ENCODE peak calls at places on chromosomes 5 and 9, in seven cellular contexts. One of them, this sample, is unnamed.
A peak's percentile ranks its signal among the peaks of the same experiment; 100 is the strongest.

GRCh38 chr5:132759114-132760042 is 12.2 kb downstream of the CCNI2 start:
- DNase-seq in cardiac muscle cell: no peak
- DNase-seq in K562: no peak
- DNase-seq in SK-N-SH: no peak
- DNase-seq in fibroblast of lung: no peak
- DNase-seq in left ventricle myocardium inferior: no peak
- DNase-seq in prostate gland: peak; percentile 38
- DNase-seq in this sample: peak; percentile 42

GRCh38 chr9:117184173-117184572 is 230.7 kb downstream of the ASTN2 start:
- DNase-seq in cardiac muscle cell: no peak
- DNase-seq in K562: no peak
- DNase-seq in SK-N-SH: peak; percentile 71
- DNase-seq in fibroblast of lung: no peak
- DNase-seq in left ventricle myocardium inferior: no peak
- DNase-seq in prostate gland: no peak
- DNase-seq in this sample: no peak

GRCh38 chr5:6419340-6419852 is 29.3 kb upstream of the UBE2QL1 start:
- DNase-seq in cardiac muscle cell: no peak
- DNase-seq in K562: no peak
- DNase-seq in SK-N-SH: no peak
- DNase-seq in fibroblast of lung: no peak
- DNase-seq in left ventricle myocardium inferior: no peak
- DNase-seq in prostate gland: no peak
- DNase-seq in this sample: no peak

GRCh38 chr9:132409828-132410528 is at the start of gene CFAP77:
- DNase-seq in cardiac muscle cell: peak; percentile 73
- DNase-seq in K562: peak; percentile 44
- DNase-seq in SK-N-SH: peak; percentile 88
- DNase-seq in fibroblast of lung: peak; percentile 55
- DNase-seq in left ventricle myocardium inferior: peak; percentile 55
- DNase-seq in prostate gland: no peak
- DNase-seq in this sample: peak; percentile 48

GRCh38 chr5:64767959-64768357 is 533 bp downstream of the SREK1IP1 start:
- DNase-seq in cardiac muscle cell: no peak
- DNase-seq in K562: peak; percentile 14
- DNase-seq in SK-N-SH: no peak
- DNase-seq in fibroblast of lung: peak; percentile 59
- DNase-seq in left ventricle myocardium inferior: no peak
- DNase-seq in prostate gland: peak; percentile 10
- DNase-seq in this sample: no peak

GRCh38 chr9:121567142-121568100 is 67.8 kb upstream of the GGTA1 start:
- DNase-seq in cardiac muscle cell: peak; percentile 17
- DNase-seq in K562: no peak
- DNase-seq in SK-N-SH: peak; percentile 85
- DNase-seq in fibroblast of lung: no peak
- DNase-seq in left ventricle myocardium inferior: peak; percentile 25
- DNase-seq in prostate gland: no peak
- DNase-seq in this sample: no peak

GRCh38 chr5:68562308-68562707 is 346.8 kb downstream of the PIK3R1 start:
- DNase-seq in cardiac muscle cell: peak; percentile 98
- DNase-seq in K562: no peak
- DNase-seq in SK-N-SH: peak; percentile 26
- DNase-seq in fibroblast of lung: peak; percentile 81
- DNase-seq in left ventricle myocardium inferior: no peak
- DNase-seq in prostate gland: no peak
- DNase-seq in this sample: no peak

GRCh38 chr5:123035950-123036390 is 555 bp downstream of the PPIC start:
- DNase-seq in cardiac muscle cell: peak; percentile 63
- DNase-seq in K562: peak; percentile 25
- DNase-seq in SK-N-SH: peak; percentile 79
- DNase-seq in fibroblast of lung: peak; percentile 46
- DNase-seq in left ventricle myocardium inferior: peak; percentile 53
- DNase-seq in prostate gland: peak; percentile 44
- DNase-seq in this sample: peak; percentile 78

GRCh38 chr5:73301208-73302088 is 128.5 kb downstream of the TMEM174 start:
- DNase-seq in cardiac muscle cell: no peak
- DNase-seq in K562: no peak
- DNase-seq in SK-N-SH: no peak
- DNase-seq in fibroblast of lung: no peak
- DNase-seq in left ventricle myocardium inferior: no peak
- DNase-seq in prostate gland: no peak
- DNase-seq in this sample: no peak

GRCh38 chr9:80699551-80699998 is 989.8 kb downstream of the TLE1 start:
- DNase-seq in cardiac muscle cell: peak; percentile 81
- DNase-seq in K562: no peak
- DNase-seq in SK-N-SH: no peak
- DNase-seq in fibroblast of lung: peak; percentile 60
- DNase-seq in left ventricle myocardium inferior: no peak
- DNase-seq in prostate gland: no peak
- DNase-seq in this sample: peak; percentile 50

GRCh38 chr5:55427157-55427556 is 107.6 kb downstream of the PLPP1 start:
- DNase-seq in cardiac muscle cell: peak; percentile 67
- DNase-seq in K562: no peak
- DNase-seq in SK-N-SH: peak; percentile 22
- DNase-seq in fibroblast of lung: peak; percentile 89
- DNase-seq in left ventricle myocardium inferior: no peak
- DNase-seq in prostate gland: no peak
- DNase-seq in this sample: peak; percentile 65

GRCh38 chr5:139851558-139851957 is 56.0 kb downstream of the PSD2 start:
- DNase-seq in cardiac muscle cell: no peak
- DNase-seq in K562: no peak
- DNase-seq in SK-N-SH: no peak
- DNase-seq in fibroblast of lung: no peak
- DNase-seq in left ventricle myocardium inferior: no peak
- DNase-seq in prostate gland: no peak
- DNase-seq in this sample: no peak

GRCh38 chr5:54098267-54098666 is 212.1 kb downstream of the ARL15 start:
- DNase-seq in cardiac muscle cell: no peak
- DNase-seq in K562: no peak
- DNase-seq in SK-N-SH: no peak
- DNase-seq in fibroblast of lung: no peak
- DNase-seq in left ventricle myocardium inferior: no peak
- DNase-seq in prostate gland: no peak
- DNase-seq in this sample: no peak

GRCh38 chr5:96816991-96817390 is 9.2 kb upstream of the ERAP1 start:
- DNase-seq in cardiac muscle cell: no peak
- DNase-seq in K562: no peak
- DNase-seq in SK-N-SH: no peak
- DNase-seq in fibroblast of lung: no peak
- DNase-seq in left ventricle myocardium inferior: no peak
- DNase-seq in prostate gland: no peak
- DNase-seq in this sample: no peak

GRCh38 chr5:146440870-146441495 is 6.2 kb upstream of the TCERG1 start:
- DNase-seq in cardiac muscle cell: no peak
- DNase-seq in K562: no peak
- DNase-seq in SK-N-SH: no peak
- DNase-seq in fibroblast of lung: no peak
- DNase-seq in left ventricle myocardium inferior: no peak
- DNase-seq in prostate gland: no peak
- DNase-seq in this sample: no peak

GRCh38 chr5:67431191-67431590 is 234.6 kb upstream of the CD180 start:
- DNase-seq in cardiac muscle cell: no peak
- DNase-seq in K562: no peak
- DNase-seq in SK-N-SH: no peak
- DNase-seq in fibroblast of lung: peak; percentile 21
- DNase-seq in left ventricle myocardium inferior: no peak
- DNase-seq in prostate gland: no peak
- DNase-seq in this sample: no peak

GRCh38 chr5:43165323-43165722 is 26.7 kb upstream of the NIM1K start:
- DNase-seq in cardiac muscle cell: no peak
- DNase-seq in K562: no peak
- DNase-seq in SK-N-SH: no peak
- DNase-seq in fibroblast of lung: no peak
- DNase-seq in left ventricle myocardium inferior: no peak
- DNase-seq in prostate gland: no peak
- DNase-seq in this sample: no peak

GRCh38 chr5:149356391-149356790 is 1.5 kb upstream of the PCYOX1L start:
- DNase-seq in cardiac muscle cell: no peak
- DNase-seq in K562: no peak
- DNase-seq in SK-N-SH: no peak
- DNase-seq in fibroblast of lung: no peak
- DNase-seq in left ventricle myocardium inferior: no peak
- DNase-seq in prostate gland: no peak
- DNase-seq in this sample: no peak

GRCh38 chr9:129483467-129484324 is 137.2 kb downstream of the C9orf50 start:
- DNase-seq in cardiac muscle cell: peak; percentile 96
- DNase-seq in K562: no peak
- DNase-seq in SK-N-SH: no peak
- DNase-seq in fibroblast of lung: peak; percentile 94
- DNase-seq in left ventricle myocardium inferior: peak; percentile 90
- DNase-seq in prostate gland: peak; percentile 93
- DNase-seq in this sample: peak; percentile 61

GRCh38 chr5:99033014-99033931 is 104.5 kb upstream of the CHD1 start:
- DNase-seq in cardiac muscle cell: no peak
- DNase-seq in K562: no peak
- DNase-seq in SK-N-SH: no peak
- DNase-seq in fibroblast of lung: peak; percentile 36
- DNase-seq in left ventricle myocardium inferior: no peak
- DNase-seq in prostate gland: no peak
- DNase-seq in this sample: no peak

GRCh38 chr9:128910906-128911305 is 9.9 kb upstream of the PHYHD1 start:
- DNase-seq in cardiac muscle cell: no peak
- DNase-seq in K562: no peak
- DNase-seq in SK-N-SH: no peak
- DNase-seq in fibroblast of lung: no peak
- DNase-seq in left ventricle myocardium inferior: no peak
- DNase-seq in prostate gland: no peak
- DNase-seq in this sample: peak; percentile 42

GRCh38 chr5:40572947-40573346 is 106.8 kb upstream of the PTGER4 start:
- DNase-seq in cardiac muscle cell: peak; percentile 73
- DNase-seq in K562: no peak
- DNase-seq in SK-N-SH: no peak
- DNase-seq in fibroblast of lung: peak; percentile 94
- DNase-seq in left ventricle myocardium inferior: no peak
- DNase-seq in prostate gland: no peak
- DNase-seq in this sample: no peak

GRCh38 chr5:173327084-173327947 is 898 bp downstream of the STC2 start:
- DNase-seq in cardiac muscle cell: peak; percentile 76
- DNase-seq in K562: peak; percentile 39
- DNase-seq in SK-N-SH: peak; percentile 63
- DNase-seq in fibroblast of lung: peak; percentile 70
- DNase-seq in left ventricle myocardium inferior: no peak
- DNase-seq in prostate gland: no peak
- DNase-seq in this sample: peak; percentile 76

DNA sequence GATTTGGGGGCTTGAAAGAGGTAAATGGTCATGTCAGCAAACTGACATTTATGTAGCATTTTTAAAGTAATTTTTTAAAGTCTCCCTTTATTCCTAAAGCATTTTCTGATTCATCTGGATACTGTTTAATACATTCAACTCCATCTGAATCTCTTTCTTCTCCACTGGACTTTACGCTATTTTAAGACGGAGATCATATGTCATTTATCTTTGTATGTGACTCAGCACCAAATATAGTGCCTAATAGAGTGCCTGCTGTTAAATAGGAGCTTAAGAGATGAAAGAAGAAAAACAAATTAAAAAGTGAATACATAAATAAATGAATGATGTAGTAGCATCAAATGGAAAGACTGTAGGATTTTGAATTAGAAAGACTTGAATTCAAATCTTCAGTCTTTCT is 548.8 kb upstream of the SMC2 start:
- DNase-seq in cardiac muscle cell: no peak
- DNase-seq in K562: no peak
- DNase-seq in SK-N-SH: no peak
- DNase-seq in fibroblast of lung: no peak
- DNase-seq in left ventricle myocardium inferior: no peak
- DNase-seq in prostate gland: no peak
- DNase-seq in this sample: no peak
- H3K9me3 ChIP-seq in cardiac muscle cell: no peaks in the 10 kb centered on the region
- H3K9me3 ChIP-seq in K562: no peaks in the 10 kb centered on the region
- H3K9me3 ChIP-seq in SK-N-SH: no peaks in the 10 kb centered on the region
- H3K9me3 ChIP-seq in fibroblast of lung: no peaks in the 10 kb centered on the region
- H3K9me3 ChIP-seq in left ventricle myocardium inferior: no peaks in the 10 kb centered on the region
- H3K9me3 ChIP-seq in prostate gland: no peaks in the 10 kb centered on the region
- H3K9me3 ChIP-seq in this sample: no peaks in the 10 kb centered on the region

DNA sequence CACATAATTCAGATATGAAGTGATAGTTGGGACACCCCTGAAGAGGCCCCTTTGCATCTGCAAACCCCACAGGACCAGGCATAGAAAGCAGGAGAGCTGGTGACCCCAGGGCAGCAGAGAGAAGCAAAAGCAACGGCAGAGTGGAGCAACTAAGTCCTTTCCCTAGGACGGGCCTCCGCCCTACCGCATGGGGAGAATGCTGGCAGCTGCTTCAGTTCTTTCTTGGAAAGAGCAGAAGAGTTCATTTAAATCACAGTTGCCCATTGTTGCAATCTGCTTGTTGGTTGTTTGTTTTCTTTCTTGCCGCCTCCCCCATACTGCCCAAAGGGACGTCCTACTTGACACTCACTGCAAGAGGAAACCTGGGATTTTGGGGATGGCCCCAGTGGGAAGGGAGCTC is 126.2 kb downstream of the ADAMTS16 start:
- DNase-seq in cardiac muscle cell: no peak
- DNase-seq in K562: no peak
- DNase-seq in SK-N-SH: no peak
- DNase-seq in fibroblast of lung: no peak
- DNase-seq in left ventricle myocardium inferior: no peak
- DNase-seq in prostate gland: no peak
- DNase-seq in this sample: no peak
- H3K9me3 ChIP-seq in cardiac muscle cell: no peaks in the 10 kb centered on the region
- H3K9me3 ChIP-seq in K562: no peaks in the 10 kb centered on the region
- H3K9me3 ChIP-seq in SK-N-SH: no peaks in the 10 kb centered on the region
- H3K9me3 ChIP-seq in fibroblast of lung: no peaks in the 10 kb centered on the region
- H3K9me3 ChIP-seq in left ventricle myocardium inferior: no peaks in the 10 kb centered on the region
- H3K9me3 ChIP-seq in prostate gland: no peaks in the 10 kb centered on the region
- H3K9me3 ChIP-seq in this sample: no peaks in the 10 kb centered on the region

GRCh38 chr5:27191786-27192505 is 153.6 kb upstream of the CDH9 start:
- DNase-seq in cardiac muscle cell: peak; percentile 76
- DNase-seq in K562: no peak
- DNase-seq in SK-N-SH: no peak
- DNase-seq in fibroblast of lung: peak; percentile 40
- DNase-seq in left ventricle myocardium inferior: no peak
- DNase-seq in prostate gland: no peak
- DNase-seq in this sample: no peak
- H3K9me3 ChIP-seq in cardiac muscle cell: no peaks in the 10 kb centered on the region
- H3K9me3 ChIP-seq in K562: no peaks in the 10 kb centered on the region
- H3K9me3 ChIP-seq in SK-N-SH: no peaks in the 10 kb centered on the region
- H3K9me3 ChIP-seq in fibroblast of lung: no peaks in the 10 kb centered on the region
- H3K9me3 ChIP-seq in left ventricle myocardium inferior: no peaks in the 10 kb centered on the region
- H3K9me3 ChIP-seq in prostate gland: no peaks in the 10 kb centered on the region
- H3K9me3 ChIP-seq in this sample: no peaks in the 10 kb centered on the region

DNA sequence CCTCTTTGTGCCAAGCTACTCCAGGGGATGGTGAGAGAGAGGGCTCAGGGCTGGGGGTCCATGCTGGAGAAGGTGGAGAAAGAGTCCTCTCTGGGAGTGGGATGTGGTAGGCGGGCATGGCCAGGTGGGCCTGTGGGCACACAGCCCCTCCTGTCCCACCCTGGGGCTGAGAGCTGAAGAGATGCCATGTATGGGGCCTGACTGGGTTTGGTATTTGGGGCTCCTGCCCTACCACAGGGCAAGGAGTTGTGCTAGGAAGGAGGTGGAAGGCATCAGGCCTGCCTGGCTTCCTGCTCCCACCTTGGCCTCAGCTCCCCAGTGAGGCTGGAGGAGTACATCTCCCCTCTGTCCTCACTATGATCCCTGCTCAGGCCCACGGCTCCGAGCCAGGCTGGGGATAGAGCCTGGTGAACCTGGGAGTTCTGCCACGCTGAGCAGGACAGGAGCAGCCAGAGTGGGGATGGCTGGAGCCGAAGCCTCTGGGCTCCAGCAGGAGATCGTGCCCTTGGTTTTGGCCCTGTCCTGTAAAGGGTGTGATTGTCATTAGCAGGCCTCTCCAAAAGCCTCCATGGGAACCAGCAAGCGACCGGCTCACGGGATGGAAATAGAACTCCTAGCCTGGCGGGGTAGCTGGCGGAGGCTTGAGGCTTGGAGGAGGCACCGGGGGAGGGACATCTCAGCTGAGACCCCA is 75.5 kb downstream of the CACNA1B start:
- DNase-seq in cardiac muscle cell: no peak
- DNase-seq in K562: no peak
- DNase-seq in SK-N-SH: no peak
- DNase-seq in fibroblast of lung: no peak
- DNase-seq in left ventricle myocardium inferior: no peak
- DNase-seq in prostate gland: no peak
- DNase-seq in this sample: no peak
- H3K9me3 ChIP-seq in cardiac muscle cell: no peaks in the 10 kb centered on the region
- H3K9me3 ChIP-seq in K562: no peaks in the 10 kb centered on the region
- H3K9me3 ChIP-seq in SK-N-SH: no peaks in the 10 kb centered on the region
- H3K9me3 ChIP-seq in fibroblast of lung: peaks cover 5% of the 10 kb centered on the region
- H3K9me3 ChIP-seq in left ventricle myocardium inferior: no peaks in the 10 kb centered on the region
- H3K9me3 ChIP-seq in prostate gland: no peaks in the 10 kb centered on the region
- H3K9me3 ChIP-seq in this sample: no peaks in the 10 kb centered on the region

This sample was measured in SJSA1.